ENCODE peak calls at places on chromosome 6, in four cellular contexts. L, U, R and O are unnamed samples.

GRCh38 chr6:34243131-34243771 is 5.6 kb downstream of the SMIM29 start:
- DNase-seq in L (peak), U (no peak), R (no peak), O (no peak)

GRCh38 chr6:57432919-57433684 is 115.7 kb downstream of the PRIM2 start:
- DNase-seq in L (no peak), U (no peak), R (no peak), O (no peak)

GRCh38 chr6:158939255-158940170 is 60.5 kb downstream of the RSPH3 start:
- DNase-seq in L (no peak), U (no peak), R (peak), O (no peak)

GRCh38 chr6:137808836-137809315 is 58.2 kb upstream of the TNFAIP3 start:
- DNase-seq in L (no peak), U (no peak), R (no peak), O (no peak)

GRCh38 chr6:127496471-127496870 is 22.7 kb downstream of the MTCL3 start:
- DNase-seq in L (no peak), U (no peak), R (no peak), O (no peak)

GRCh38 chr6:155381856-155382690 is 67.8 kb upstream of the TFB1M start:
- DNase-seq in L (peak), U (no peak), R (no peak), O (no peak)

GRCh38 chr6:56278186-56278585 is 30.8 kb upstream of the COL21A1 start:
- DNase-seq in L (no peak), U (no peak), R (no peak), O (no peak)

GRCh38 chr6:127120109-127120786 is 1.8 kb downstream of the RSPO3 start:
- DNase-seq in L (no peak), U (no peak), R (peak), O (no peak)

GRCh38 chr6:63804381-63804956 is 168.9 kb downstream of the PHF3 start:
- DNase-seq in L (peak), U (no peak), R (no peak), O (no peak)